ENCODE peak calls at places on chromosomes 3 and 15, in eight cellular contexts. E, W, K, N, X, D, S and L are unnamed samples.

GRCh38 chr15:93162560-93162959 is 73.5 kb upstream of the RGMA start:
- DNase-seq in E (no peak), W (no peak), K (no peak), N (no peak), X (no peak), D (no peak), S (no peak), L (no peak)

GRCh38 chr3:13519392-13519791 is 29.5 kb upstream of the FBLN2 start:
- DNase-seq in E (no peak), W (no peak), K (no peak), N (no peak), X (no peak), D (no peak), S (no peak), L (no peak)

GRCh38 chr3:42556089-42556632 is 25.6 kb downstream of the SEC22C start:
- DNase-seq in E (no peak), W (no peak), K (no peak), N (no peak), X (no peak), D (no peak), S (no peak), L (no peak)

GRCh38 chr15:70096215-70096974 is 1.3 kb downstream of the TLE3 start:
- DNase-seq in E (peak; percentile 31), W (peak; percentile 81), K (no peak), N (peak; percentile 66), X (peak; percentile 61), D (no peak), S (peak; percentile 67), L (peak; percentile 47)

GRCh38 chr3:138062626-138063025 is 52.7 kb downstream of the CLDN18 start:
- DNase-seq in E (no peak), W (no peak), K (no peak), N (no peak), X (no peak), D (no peak), S (no peak), L (no peak)

GRCh38 chr3:135107043-135107442 is 312.0 kb downstream of the EPHB1 start:
- DNase-seq in E (no peak), W (no peak), K (no peak), N (no peak), X (no peak), D (no peak), S (no peak), L (no peak)

GRCh38 chr3:140384028-140384771 is 293.7 kb upstream of the TRIM42 start:
- DNase-seq in E (no peak), W (no peak), K (no peak), N (no peak), X (no peak), D (no peak), S (no peak), L (peak; percentile 52)

GRCh38 chr3:58035512-58035867 is 27.3 kb downstream of the FLNB start:
- DNase-seq in E (no peak), W (no peak), K (no peak), N (no peak), X (no peak), D (no peak), S (no peak), L (no peak)

GRCh38 chr3:193590088-193590856 is 2.7 kb upstream of the OPA1 start:
- DNase-seq in E (peak; percentile 40), W (no peak), K (no peak), N (peak; percentile 72), X (no peak), D (no peak), S (no peak), L (no peak)

GRCh38 chr15:84834227-84834955 is 17.2 kb downstream of the ALPK3 start:
- DNase-seq in E (no peak), W (no peak), K (no peak), N (no peak), X (no peak), D (no peak), S (no peak), L (no peak)

GRCh38 chr15:95559875-95560394 is 770.6 kb upstream of the NR2F2 start:
- DNase-seq in E (peak; percentile 85), W (no peak), K (no peak), N (peak; percentile 76), X (no peak), D (no peak), S (no peak), L (no peak)

GRCh38 chr3:32961189-32961715 is 9.8 kb downstream of the CCR4 start:
- DNase-seq in E (no peak), W (no peak), K (no peak), N (no peak), X (no peak), D (no peak), S (no peak), L (no peak)

GRCh38 chr15:67105065-67105951 is 39.9 kb downstream of the SMAD3 start:
- DNase-seq in E (peak; percentile 97), W (peak; percentile 83), K (no peak), N (no peak), X (peak; percentile 58), D (no peak), S (no peak), L (peak; percentile 57)

DNA sequence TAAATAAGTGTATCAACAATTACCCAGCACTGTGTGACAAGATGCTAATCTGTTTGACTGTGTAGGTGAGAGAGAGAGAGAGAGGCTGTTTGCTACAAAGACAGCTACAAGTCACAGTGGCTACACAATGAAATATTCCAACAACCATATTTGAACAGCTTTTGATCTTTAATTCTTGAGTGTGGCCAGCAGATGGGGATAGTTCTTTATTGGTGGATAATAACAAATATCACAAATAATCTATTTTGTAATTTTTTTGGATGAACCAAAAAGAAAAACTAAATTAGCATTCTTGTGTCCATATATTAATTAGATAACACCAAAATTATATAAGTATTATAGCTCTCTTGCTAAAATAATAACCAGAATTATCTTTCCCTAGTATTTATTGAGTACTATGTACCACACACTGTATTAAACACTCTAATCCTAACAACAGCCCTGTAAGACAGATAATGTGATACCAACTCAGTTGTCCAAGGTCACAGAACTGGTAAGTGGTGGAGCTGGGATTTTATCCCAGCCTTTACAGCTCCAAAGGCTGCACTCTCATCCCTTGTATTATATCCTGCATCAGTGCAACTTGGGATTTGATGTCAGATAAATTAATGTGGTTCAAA is 61.9 kb upstream of the C3orf80 start:
- DNase-seq in E (peak; percentile 36), W (no peak), K (no peak), N (peak; percentile 14), X (no peak), D (no peak), S (peak; percentile 46), L (no peak)
- TF ChIP-seq EP300 in E (no peak), W (no peak), K (no peak), N (no peak), X (no peak), D (no peak), S (no peak), L (no peak)

DNA sequence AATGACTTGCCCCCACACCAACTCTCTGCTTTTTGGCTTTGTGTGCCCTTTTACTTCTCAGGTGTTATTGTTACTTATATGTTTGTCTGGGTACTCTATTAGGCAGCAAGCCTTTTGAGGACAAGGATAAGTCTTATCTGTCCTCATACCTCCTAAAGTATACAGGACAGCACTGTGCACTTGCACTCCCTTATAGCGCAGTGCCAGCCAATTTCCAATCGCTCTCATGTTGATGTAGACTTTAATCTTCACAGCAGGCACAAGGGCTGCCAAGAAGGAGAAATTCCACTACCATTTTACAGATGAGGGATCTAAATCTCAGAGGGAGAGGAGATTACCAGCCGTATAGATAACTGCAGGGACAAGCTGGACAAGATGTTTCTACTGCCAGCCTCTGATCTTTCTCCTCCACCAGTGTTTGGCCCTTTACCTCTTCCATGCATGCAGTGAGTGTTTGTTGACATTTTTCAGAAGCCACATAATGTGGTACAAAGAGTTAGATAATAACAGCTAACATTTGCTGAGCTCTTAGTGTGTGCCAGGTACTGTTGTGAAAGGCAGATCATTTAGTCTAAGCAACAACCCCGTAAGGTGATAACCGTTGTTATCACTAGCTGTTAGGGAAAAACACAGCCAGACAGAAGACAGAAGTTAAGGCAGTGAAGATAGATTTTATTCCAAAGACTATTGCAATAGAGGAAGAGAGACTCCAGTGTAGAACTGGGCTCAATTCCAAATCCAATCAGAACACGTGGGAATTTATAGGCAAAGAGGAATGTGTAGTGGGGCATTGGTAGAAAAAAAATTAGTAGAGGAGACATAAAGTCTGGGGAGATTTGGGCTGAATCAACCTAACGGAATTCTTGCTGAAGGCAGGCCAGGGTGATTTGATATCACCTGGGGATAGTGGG is 30.0 kb downstream of the SST start:
- DNase-seq in E (no peak), W (no peak), K (no peak), N (no peak), X (no peak), D (no peak), S (no peak), L (peak; percentile 36)
- H3K27ac ChIP-seq in E (no peak overlapping the region), W (no peak overlapping the region), K (no peak overlapping the region), N (no peak overlapping the region), X (no peak overlapping the region), D (no peak overlapping the region), S (no peak overlapping the region), L (peak overlapping the region; percentile 37)

DNA sequence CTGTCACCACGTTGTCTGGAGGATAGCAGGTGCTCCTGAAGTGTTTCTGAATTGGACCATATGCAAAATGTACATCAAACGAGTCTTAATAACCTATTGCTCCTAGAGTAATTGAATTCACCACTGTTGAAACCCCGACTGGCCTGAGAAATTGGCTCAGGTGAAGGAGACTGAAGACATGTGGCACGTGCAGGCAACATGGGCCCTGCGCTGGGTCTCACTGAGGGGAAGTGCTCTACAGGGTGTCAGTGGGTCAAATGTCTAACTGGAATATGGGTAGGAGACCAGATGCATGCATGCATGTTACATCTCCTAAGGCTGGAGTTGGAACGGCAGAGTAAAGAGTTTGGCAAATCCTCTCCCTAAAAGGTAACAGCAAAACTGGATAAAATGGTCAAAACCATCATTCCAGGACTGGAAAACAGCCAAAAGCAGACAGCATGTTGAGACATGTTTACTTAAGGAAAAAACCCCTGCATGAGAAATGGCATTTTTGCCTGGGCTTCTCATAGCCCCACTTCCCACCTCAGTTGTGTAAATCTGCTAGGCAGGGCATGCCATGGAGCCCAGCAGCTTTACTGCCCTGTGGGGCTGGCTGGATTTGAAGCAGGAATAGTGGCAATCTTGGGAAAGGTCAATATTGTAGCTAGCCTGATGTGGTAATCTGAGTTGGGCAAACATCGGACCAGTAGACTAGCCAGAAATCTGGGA is 131.3 kb downstream of the TJP1 start:
- DNase-seq in E (peak; percentile 50), W (no peak), K (no peak), N (no peak), X (no peak), D (no peak), S (no peak), L (no peak)
- TF ChIP-seq EP300 in E (no peak), W (no peak), K (no peak), N (no peak), X (no peak), D (no peak), S (no peak), L (no peak)

GRCh38 chr3:171281256-171281655 is 178.9 kb downstream of the TNIK start:
- DNase-seq in E (no peak), W (no peak), K (no peak), N (no peak), X (no peak), D (no peak), S (no peak), L (no peak)

GRCh38 chr3:171284308-171285075 is 175.7 kb downstream of the TNIK start:
- DNase-seq in E (peak; percentile 56), W (peak; percentile 79), K (peak; percentile 3), N (no peak), X (no peak), D (no peak), S (peak; percentile 3), L (no peak)

GRCh38 chr3:171282041-171282440 is 178.2 kb downstream of the TNIK start:
- DNase-seq in E (no peak), W (no peak), K (no peak), N (no peak), X (no peak), D (no peak), S (no peak), L (no peak)

GRCh38 chr3:171285287-171285686 is 174.9 kb downstream of the TNIK start:
- DNase-seq in E (no peak), W (no peak), K (no peak), N (no peak), X (no peak), D (no peak), S (no peak), L (no peak)

GRCh38 chr3:171283248-171284222 is 176.7 kb downstream of the TNIK start:
- DNase-seq in E (no peak), W (peak; percentile 74), K (no peak), N (no peak), X (no peak), D (no peak), S (no peak), L (no peak)
- H3K27ac ChIP-seq in E (peak overlapping the region; percentile 67), W (peak overlapping the region; percentile 81), K (no peak overlapping the region), N (no peak overlapping the region), X (peak overlapping the region; percentile 15), D (peak overlapping the region; percentile 66), S (peak overlapping the region; percentile 89), L (no peak overlapping the region)